ENCODE peak calls at places on chromosomes 2 and 18, in ten cellular contexts. One of them, this sample, is unnamed.

GRCh38 chr18:32095156-32095555 is 3.5 kb downstream of the RNF138 start:
- DNase-seq in lower lobe of right lung: no peak
- DNase-seq in iPS DF 6.9: no peak
- DNase-seq in BE2C: no peak
- DNase-seq in IMR-90: no peak
- DNase-seq in mucosa of descending colon: no peak
- DNase-seq in adipocyte: no peak
- DNase-seq in gastrocnemius medialis: no peak
- DNase-seq in A549: no peak
- DNase-seq in Peyer's patch: no peak
- DNase-seq in this sample: no peak

GRCh38 chr2:136207665-136208064 is 89.7 kb upstream of the CXCR4 start:
- DNase-seq in lower lobe of right lung: no peak
- DNase-seq in iPS DF 6.9: no peak
- DNase-seq in BE2C: no peak
- DNase-seq in IMR-90: no peak
- DNase-seq in mucosa of descending colon: no peak
- DNase-seq in adipocyte: no peak
- DNase-seq in gastrocnemius medialis: no peak
- DNase-seq in A549: no peak
- DNase-seq in Peyer's patch: no peak
- DNase-seq in this sample: no peak

GRCh38 chr18:1408331-1408835 is 503.7 kb downstream of the ADCYAP1 start:
- DNase-seq in lower lobe of right lung: no peak
- DNase-seq in iPS DF 6.9: no peak
- DNase-seq in BE2C: peak; percentile 12
- DNase-seq in IMR-90: no peak
- DNase-seq in mucosa of descending colon: no peak
- DNase-seq in adipocyte: no peak
- DNase-seq in gastrocnemius medialis: no peak
- DNase-seq in A549: no peak
- DNase-seq in Peyer's patch: no peak
- DNase-seq in this sample: no peak

GRCh38 chr2:191757256-191757655 is 79.3 kb downstream of the NABP1 start:
- DNase-seq in lower lobe of right lung: no peak
- DNase-seq in iPS DF 6.9: no peak
- DNase-seq in BE2C: no peak
- DNase-seq in IMR-90: no peak
- DNase-seq in mucosa of descending colon: no peak
- DNase-seq in adipocyte: no peak
- DNase-seq in gastrocnemius medialis: no peak
- DNase-seq in A549: no peak
- DNase-seq in Peyer's patch: no peak
- DNase-seq in this sample: no peak

GRCh38 chr2:147177449-147177848 is 667.4 kb upstream of the ACVR2A start:
- DNase-seq in lower lobe of right lung: no peak
- DNase-seq in iPS DF 6.9: no peak
- DNase-seq in BE2C: no peak
- DNase-seq in IMR-90: no peak
- DNase-seq in mucosa of descending colon: no peak
- DNase-seq in adipocyte: no peak
- DNase-seq in gastrocnemius medialis: no peak
- DNase-seq in A549: no peak
- DNase-seq in Peyer's patch: no peak
- DNase-seq in this sample: no peak

GRCh38 chr2:192535956-192536685 is 341.4 kb upstream of the TMEFF2 start:
- DNase-seq in lower lobe of right lung: no peak
- DNase-seq in iPS DF 6.9: no peak
- DNase-seq in BE2C: no peak
- DNase-seq in IMR-90: no peak
- DNase-seq in mucosa of descending colon: no peak
- DNase-seq in adipocyte: peak; percentile 50
- DNase-seq in gastrocnemius medialis: no peak
- DNase-seq in A549: no peak
- DNase-seq in Peyer's patch: no peak
- DNase-seq in this sample: no peak

GRCh38 chr18:22186484-22186971 is 17.1 kb downstream of the GATA6 start:
- DNase-seq in lower lobe of right lung: no peak
- DNase-seq in iPS DF 6.9: no peak
- DNase-seq in BE2C: no peak
- DNase-seq in IMR-90: no peak
- DNase-seq in mucosa of descending colon: no peak
- DNase-seq in adipocyte: no peak
- DNase-seq in gastrocnemius medialis: no peak
- DNase-seq in A549: no peak
- DNase-seq in Peyer's patch: no peak
- DNase-seq in this sample: no peak

GRCh38 chr2:190748966-190749365 is 100.1 kb downstream of the NAB1 start:
- DNase-seq in lower lobe of right lung: no peak
- DNase-seq in iPS DF 6.9: no peak
- DNase-seq in BE2C: no peak
- DNase-seq in IMR-90: no peak
- DNase-seq in mucosa of descending colon: no peak
- DNase-seq in adipocyte: no peak
- DNase-seq in gastrocnemius medialis: no peak
- DNase-seq in A549: no peak
- DNase-seq in Peyer's patch: no peak
- DNase-seq in this sample: no peak

DNA sequence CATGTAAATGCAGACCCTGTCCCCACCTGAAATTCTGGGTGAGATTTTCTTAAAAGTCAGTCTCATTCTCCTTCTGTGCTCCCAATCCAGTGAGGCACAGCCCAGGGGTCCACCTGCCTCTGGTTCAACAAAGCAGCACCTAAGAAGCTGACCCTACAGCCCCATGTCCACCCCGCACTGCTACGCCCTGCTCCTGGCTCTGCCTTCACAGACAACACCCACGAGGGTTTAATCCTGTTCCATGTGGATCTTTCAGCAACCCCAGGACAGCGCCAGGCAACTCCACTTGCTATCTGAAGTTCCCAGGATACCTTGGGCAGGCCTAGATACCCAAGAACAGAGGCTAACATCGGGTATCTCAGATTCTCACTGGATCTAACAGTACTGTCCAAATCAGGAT is 44.9 kb downstream of the HDLBP start:
- DNase-seq in lower lobe of right lung: no peak
- DNase-seq in iPS DF 6.9: no peak
- DNase-seq in BE2C: no peak
- DNase-seq in IMR-90: no peak
- DNase-seq in mucosa of descending colon: no peak
- DNase-seq in adipocyte: no peak
- DNase-seq in gastrocnemius medialis: no peak
- DNase-seq in A549: no peak
- DNase-seq in Peyer's patch: no peak
- DNase-seq in this sample: no peak
- H3K4me3 ChIP-seq in lower lobe of right lung: peak overlapping the region; percentile 81
- H3K4me3 ChIP-seq in iPS DF 6.9: no peak overlapping the region
- H3K4me3 ChIP-seq in BE2C: no peak overlapping the region
- H3K4me3 ChIP-seq in IMR-90: peak overlapping the region; percentile 74
- H3K4me3 ChIP-seq in mucosa of descending colon: no peak overlapping the region
- H3K4me3 ChIP-seq in adipocyte: peak overlapping the region; percentile 85
- H3K4me3 ChIP-seq in gastrocnemius medialis: peak overlapping the region; percentile 69
- H3K4me3 ChIP-seq in A549: no peak overlapping the region
- H3K4me3 ChIP-seq in Peyer's patch: no peak overlapping the region
- H3K4me3 ChIP-seq in this sample: peak overlapping the region; percentile 97

DNA sequence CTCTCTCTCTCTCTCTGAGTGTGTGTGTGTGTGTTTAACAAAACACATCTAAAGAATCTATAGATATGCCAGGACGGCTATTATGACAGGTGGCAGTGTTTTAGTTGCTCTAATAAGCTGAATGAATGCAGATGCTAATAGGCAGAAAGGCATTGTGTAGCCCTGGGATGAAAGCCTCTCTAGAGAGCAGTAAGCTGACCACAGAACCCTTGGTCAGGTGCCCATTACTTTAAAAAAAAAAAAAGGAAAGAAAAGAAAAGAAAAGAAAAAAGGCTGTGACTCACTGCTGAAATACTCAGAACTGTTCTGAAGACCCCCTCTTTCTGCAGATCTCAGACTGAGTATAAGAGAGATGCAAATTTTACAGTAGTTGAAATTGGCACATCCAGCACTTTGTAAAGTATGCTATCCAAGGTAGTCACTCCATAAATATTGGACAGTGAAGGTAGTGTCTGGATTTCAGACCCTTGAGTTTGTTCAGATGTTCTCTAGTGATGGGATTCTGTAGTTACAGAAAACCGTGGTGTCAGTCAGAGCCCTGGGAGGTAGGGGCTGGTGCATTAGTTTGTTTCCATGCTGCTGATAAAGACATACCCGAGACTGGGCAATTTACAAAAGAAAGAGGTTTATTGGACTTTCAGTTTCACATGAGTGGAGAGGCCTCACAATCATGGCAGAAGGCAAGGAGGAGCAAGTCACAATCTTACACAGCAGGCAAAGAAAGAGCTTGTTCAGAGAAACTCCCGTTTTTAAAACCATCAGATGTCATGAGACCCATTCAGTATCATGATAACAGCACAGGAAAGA is 30.9 kb downstream of the OSBPL6 start:
- DNase-seq in lower lobe of right lung: no peak
- DNase-seq in iPS DF 6.9: no peak
- DNase-seq in BE2C: no peak
- DNase-seq in IMR-90: peak; percentile 54
- DNase-seq in mucosa of descending colon: no peak
- DNase-seq in adipocyte: peak; percentile 19
- DNase-seq in gastrocnemius medialis: no peak
- DNase-seq in A549: no peak
- DNase-seq in Peyer's patch: no peak
- DNase-seq in this sample: no peak
- H3K4me1 ChIP-seq in lower lobe of right lung: no peaks in the 10 kb centered on the region
- H3K4me1 ChIP-seq in iPS DF 6.9: no peaks in the 10 kb centered on the region
- H3K4me1 ChIP-seq in BE2C: peaks cover 4% of the 10 kb centered on the region
- H3K4me1 ChIP-seq in IMR-90: no peaks in the 10 kb centered on the region
- H3K4me1 ChIP-seq in mucosa of descending colon: no peaks in the 10 kb centered on the region
- H3K4me1 ChIP-seq in adipocyte: no peaks in the 10 kb centered on the region
- H3K4me1 ChIP-seq in gastrocnemius medialis: peaks cover 4% of the 10 kb centered on the region
- H3K4me1 ChIP-seq in A549: no peaks in the 10 kb centered on the region
- H3K4me1 ChIP-seq in Peyer's patch: no peaks in the 10 kb centered on the region
- H3K4me1 ChIP-seq in this sample: no peaks in the 10 kb centered on the region

DNA sequence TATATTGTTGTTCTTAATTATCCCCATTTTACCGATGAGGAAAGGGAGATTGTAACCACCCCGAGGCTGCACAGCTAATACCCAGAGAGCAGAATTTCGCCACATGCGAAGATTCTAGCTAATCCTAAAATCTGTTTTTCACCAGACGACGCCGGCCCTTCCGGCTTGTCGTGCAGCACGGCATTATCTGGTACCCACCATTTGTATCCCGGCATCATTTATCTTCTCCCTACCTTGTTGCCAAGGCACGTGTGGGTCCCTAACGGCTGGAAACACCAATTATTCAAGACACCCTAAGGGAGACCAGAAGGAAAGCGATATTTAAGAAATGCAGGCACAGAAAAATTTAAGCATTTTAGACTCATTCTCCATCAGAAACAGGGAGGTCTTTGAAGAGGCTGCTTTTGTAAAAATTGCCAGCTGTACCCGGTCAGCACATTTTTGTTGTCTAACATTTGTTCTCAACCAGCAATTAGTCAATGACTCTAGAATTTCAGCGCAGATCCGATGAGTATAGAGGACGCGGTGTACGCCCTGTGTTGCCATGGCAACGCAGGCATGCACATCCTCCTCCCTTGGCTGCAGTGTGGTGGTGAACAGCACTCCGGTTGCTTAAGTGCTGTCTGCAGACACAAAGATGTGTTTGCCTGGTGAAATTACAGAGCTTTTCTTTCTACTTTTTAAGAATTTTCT is 111.6 kb downstream of the AGAP1 start:
- DNase-seq in lower lobe of right lung: peak; percentile 64
- DNase-seq in iPS DF 6.9: peak; percentile 33
- DNase-seq in BE2C: peak; percentile 80
- DNase-seq in IMR-90: peak; percentile 94
- DNase-seq in mucosa of descending colon: peak; percentile 78
- DNase-seq in adipocyte: peak; percentile 98
- DNase-seq in gastrocnemius medialis: peak; percentile 78
- DNase-seq in A549: peak; percentile 34
- DNase-seq in Peyer's patch: peak; percentile 80
- DNase-seq in this sample: peak; percentile 28
- H3K4me3 ChIP-seq in lower lobe of right lung: no peak overlapping the region
- H3K4me3 ChIP-seq in iPS DF 6.9: no peak overlapping the region
- H3K4me3 ChIP-seq in BE2C: peak overlapping the region; percentile 56
- H3K4me3 ChIP-seq in IMR-90: no peak overlapping the region
- H3K4me3 ChIP-seq in mucosa of descending colon: no peak overlapping the region
- H3K4me3 ChIP-seq in adipocyte: peak overlapping the region; percentile 72
- H3K4me3 ChIP-seq in gastrocnemius medialis: no peak overlapping the region
- H3K4me3 ChIP-seq in A549: no peak overlapping the region
- H3K4me3 ChIP-seq in Peyer's patch: no peak overlapping the region
- H3K4me3 ChIP-seq in this sample: no peak overlapping the region

GRCh38 chr2:869894-870293 is 80.8 kb upstream of the SNTG2 start:
- DNase-seq in lower lobe of right lung: no peak
- DNase-seq in iPS DF 6.9: no peak
- DNase-seq in BE2C: no peak
- DNase-seq in IMR-90: no peak
- DNase-seq in mucosa of descending colon: no peak
- DNase-seq in adipocyte: no peak
- DNase-seq in gastrocnemius medialis: no peak
- DNase-seq in A549: no peak
- DNase-seq in Peyer's patch: no peak
- DNase-seq in this sample: no peak

GRCh38 chr2:870426-870825 is 80.2 kb upstream of the SNTG2 start:
- DNase-seq in lower lobe of right lung: no peak
- DNase-seq in iPS DF 6.9: no peak
- DNase-seq in BE2C: no peak
- DNase-seq in IMR-90: no peak
- DNase-seq in mucosa of descending colon: no peak
- DNase-seq in adipocyte: no peak
- DNase-seq in gastrocnemius medialis: no peak
- DNase-seq in A549: no peak
- DNase-seq in Peyer's patch: no peak
- DNase-seq in this sample: no peak

GRCh38 chr2:867296-867695 is 83.4 kb upstream of the SNTG2 start:
- DNase-seq in lower lobe of right lung: no peak
- DNase-seq in iPS DF 6.9: no peak
- DNase-seq in BE2C: no peak
- DNase-seq in IMR-90: no peak
- DNase-seq in mucosa of descending colon: no peak
- DNase-seq in adipocyte: no peak
- DNase-seq in gastrocnemius medialis: no peak
- DNase-seq in A549: no peak
- DNase-seq in Peyer's patch: no peak
- DNase-seq in this sample: no peak

GRCh38 chr2:871175-871727 is 79.4 kb upstream of the SNTG2 start:
- DNase-seq in lower lobe of right lung: no peak
- DNase-seq in iPS DF 6.9: no peak
- DNase-seq in BE2C: no peak
- DNase-seq in IMR-90: no peak
- DNase-seq in mucosa of descending colon: no peak
- DNase-seq in adipocyte: no peak
- DNase-seq in gastrocnemius medialis: no peak
- DNase-seq in A549: no peak
- DNase-seq in Peyer's patch: no peak
- DNase-seq in this sample: no peak

DNA sequence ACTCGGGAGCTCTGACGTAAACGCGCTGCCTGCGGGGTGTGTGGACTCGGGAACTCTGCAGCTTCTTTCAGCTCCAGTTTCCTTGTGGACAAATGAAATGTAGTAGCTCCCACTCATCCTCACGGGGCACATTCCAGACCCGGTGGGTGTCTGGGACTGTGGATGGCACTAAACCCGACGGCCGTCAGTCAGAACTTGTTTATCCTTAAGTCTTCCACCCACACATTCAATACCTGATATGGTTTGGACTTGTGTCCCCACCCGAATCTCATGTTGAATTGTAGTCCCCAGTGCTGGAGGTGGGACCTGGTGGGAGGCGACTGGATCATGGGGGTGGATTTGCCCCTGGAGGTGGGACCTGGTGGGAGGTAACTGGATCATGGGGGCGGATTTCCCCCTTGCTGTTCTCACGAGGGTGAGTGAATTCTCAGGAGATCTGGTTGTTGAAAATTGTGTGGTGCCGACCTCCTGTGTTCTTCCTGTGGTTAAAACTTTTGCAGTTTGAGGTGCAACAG is 81.2 kb upstream of the SNTG2 start:
- DNase-seq in lower lobe of right lung: no peak
- DNase-seq in iPS DF 6.9: no peak
- DNase-seq in BE2C: no peak
- DNase-seq in IMR-90: no peak
- DNase-seq in mucosa of descending colon: no peak
- DNase-seq in adipocyte: no peak
- DNase-seq in gastrocnemius medialis: no peak
- DNase-seq in A549: no peak
- DNase-seq in Peyer's patch: no peak
- DNase-seq in this sample: no peak
- H3K4me1 ChIP-seq in lower lobe of right lung: no peaks in the 10 kb centered on the region
- H3K4me1 ChIP-seq in iPS DF 6.9: peaks cover 4% of the 10 kb centered on the region
- H3K4me1 ChIP-seq in BE2C: no peaks in the 10 kb centered on the region
- H3K4me1 ChIP-seq in IMR-90: no peaks in the 10 kb centered on the region
- H3K4me1 ChIP-seq in mucosa of descending colon: no peaks in the 10 kb centered on the region
- H3K4me1 ChIP-seq in adipocyte: no peaks in the 10 kb centered on the region
- H3K4me1 ChIP-seq in gastrocnemius medialis: no peaks in the 10 kb centered on the region
- H3K4me1 ChIP-seq in A549: no peaks in the 10 kb centered on the region
- H3K4me1 ChIP-seq in Peyer's patch: no peaks in the 10 kb centered on the region
- H3K4me1 ChIP-seq in this sample: no peaks in the 10 kb centered on the region

This sample was measured in thoracic aorta.